ENCODE peak calls at places on chromosomes 3 and 15, in four cellular contexts. M, Y, A and L are unnamed samples.
A peak's percentile ranks its signal among the peaks of the same experiment; 100 is the strongest.

GRCh38 chr3:141455603-141456327 is 31.1 kb upstream of the RASA2 start:
- DNase-seq in A (peak; percentile 40), Y (no peak), M (no peak), L (no peak)

GRCh38 chr3:183252973-183253363 is at the start of gene B3GNT5:
- DNase-seq in Y (no peak), M (peak; percentile 83), A (no peak), L (peak; percentile 65)

GRCh38 chr15:74983725-74984231 is 11.6 kb upstream of the SCAMP5 start:
- DNase-seq in M (no peak), Y (peak; percentile 58), A (no peak), L (no peak)

GRCh38 chr3:197953881-197954280 is 3.9 kb downstream of the RPL35A start:
- DNase-seq in Y (no peak), A (no peak), M (no peak), L (no peak)

GRCh38 chr3:54476876-54477275 is 354.5 kb downstream of the CACNA2D3 start:
- DNase-seq in Y (no peak), M (no peak), A (no peak), L (no peak)

GRCh38 chr3:24573576-24573975 is 78.9 kb upstream of the THRB start:
- DNase-seq in M (no peak), A (no peak), Y (no peak), L (no peak)

GRCh38 chr15:52652984-52653383 is 26.2 kb downstream of the ATOSA start:
- DNase-seq in A (peak; percentile 6), Y (no peak), M (peak; percentile 54), L (no peak)

GRCh38 chr3:53236112-53236841 is 19.5 kb downstream of the TKT start:
- DNase-seq in M (peak; percentile 44), Y (peak; percentile 67), A (peak; percentile 96), L (peak; percentile 71)

GRCh38 chr15:75360391-75360790 is 8.0 kb downstream of the MAN2C1 start:
- DNase-seq in M (no peak), A (no peak), Y (peak; percentile 42), L (no peak)

GRCh38 chr3:177284383-177284881 is 87.2 kb upstream of the TBL1XR1 start:
- DNase-seq in M (no peak), Y (peak; percentile 90), A (peak; percentile 72), L (peak; percentile 65)

GRCh38 chr15:25684521-25685215 is 178.5 kb downstream of the ATP10A start:
- DNase-seq in M (no peak), A (peak; percentile 91), Y (peak; percentile 11), L (no peak)

GRCh38 chr15:96542130-96542770 is 211.8 kb downstream of the NR2F2 start:
- DNase-seq in M (no peak), A (no peak), Y (no peak), L (no peak)

GRCh38 chr15:57553526-57553925 is 38.2 kb upstream of the MYZAP start:
- DNase-seq in A (no peak), M (no peak), Y (no peak), L (no peak)

GRCh38 chr3:122766430-122766829 is 27.2 kb downstream of the HSPBAP1 start:
- DNase-seq in M (no peak), A (no peak), Y (no peak), L (no peak)

GRCh38 chr15:42358141-42358540 is 1.2 kb upstream of the CAPN3 start:
- DNase-seq in Y (no peak), A (no peak), M (no peak), L (no peak)

GRCh38 chr15:87777054-87777498 is 479.5 kb downstream of the NTRK3 start:
- DNase-seq in A (peak; percentile 90), Y (peak; percentile 92), M (no peak), L (peak; percentile 56)

GRCh38 chr3:97658670-97659285 is 105.8 kb upstream of the ARL6 start:
- DNase-seq in Y (no peak), A (peak; percentile 7), M (peak; percentile 65), L (peak; percentile 60)

GRCh38 chr3:69368129-69368741 is 17.7 kb downstream of the FRMD4B start:
- DNase-seq in A (no peak), M (no peak), Y (peak; percentile 81), L (no peak)

GRCh38 chr3:120450914-120451669 is at the start of gene FSTL1:
- DNase-seq in A (peak; percentile 90), M (no peak), Y (no peak), L (no peak)

GRCh38 chr3:32257042-32257441 is 18.6 kb downstream of the CMTM8 start:
- DNase-seq in Y (no peak), A (no peak), M (no peak), L (no peak)

GRCh38 chr3:96331341-96331740 is 483.1 kb upstream of the EPHA6 start:
- DNase-seq in A (no peak), Y (no peak), M (peak; percentile 61), L (peak; percentile 48)

GRCh38 chr3:184066211-184066610 is 13.4 kb downstream of the HTR3C start:
- DNase-seq in M (no peak), Y (no peak), A (no peak), L (no peak)

GRCh38 chr3:151434151-151434890 is 26.5 kb downstream of the IGSF10 start:
- DNase-seq in A (peak; percentile 78), M (peak; percentile 75), Y (no peak), L (no peak)

GRCh38 chr15:38890194-38890593 is 325.6 kb upstream of the RASGRP1 start:
- DNase-seq in Y (no peak), M (no peak), A (no peak), L (no peak)

GRCh38 chr3:70726966-70727365 is 414.5 kb upstream of the MDFIC2 start:
- DNase-seq in Y (no peak), A (peak; percentile 14), M (no peak), L (no peak)

GRCh38 chr15:48541659-48542334 is 103.7 kb downstream of the FBN1 start:
- DNase-seq in A (peak; percentile 77), Y (peak; percentile 47), M (no peak), L (peak; percentile 67)

GRCh38 chr15:60859996-60860494 is 369.1 kb downstream of the RORA start:
- DNase-seq in A (peak; percentile 68), Y (no peak), M (no peak), L (no peak)

GRCh38 chr3:58351920-58352319 is 19.2 kb downstream of the PXK start:
- DNase-seq in A (no peak), Y (peak; percentile 32), M (peak; percentile 1), L (peak; percentile 15)

GRCh38 chr15:37581866-37582532 is 352.4 kb upstream of the TMCO5A start:
- DNase-seq in A (no peak), Y (no peak), M (no peak), L (no peak)

GRCh38 chr3:132785292-132785691 is 63.1 kb upstream of the NPHP3 start:
- DNase-seq in Y (no peak), A (no peak), M (no peak), L (peak; percentile 11)

GRCh38 chr3:174332413-174332812 is 526.7 kb upstream of the NAALADL2 start:
- DNase-seq in A (no peak), M (no peak), Y (no peak), L (no peak)

GRCh38 chr15:25736451-25736850 is 126.7 kb downstream of the ATP10A start:
- DNase-seq in A (no peak), Y (no peak), M (no peak), L (no peak)

GRCh38 chr3:156643729-156644389 is 30.5 kb upstream of the TIPARP start:
- DNase-seq in Y (peak; percentile 92), A (peak; percentile 52), M (no peak), L (peak; percentile 86)

GRCh38 chr15:85702321-85703230 is 92.1 kb downstream of the KLHL25 start:
- DNase-seq in M (no peak), Y (peak; percentile 64), A (no peak), L (peak; percentile 79)

GRCh38 chr3:54188176-54188791 is 65.9 kb downstream of the CACNA2D3 start:
- DNase-seq in Y (peak; percentile 35), A (peak; percentile 43), M (peak; percentile 64), L (peak; percentile 68)

GRCh38 chr15:28912422-28912821 is 26.6 kb downstream of the APBA2 start:
- DNase-seq in M (no peak), Y (no peak), A (no peak), L (peak; percentile 69)